ENCODE peak calls at places on chromosomes 13 and 19, in seven cellular contexts. M is colonic mucosa; Z is epithelial cell of esophagus; H is HCT116; R is activated naive CD8-positive, alpha-beta T cell treated with anti-CD3 and anti-CD28 coated beads, Interleukin-2, amount 10 ng/mL, durations not matched to agents 7 days and 5 days; P is tibial artery; N is T1000. E is an unnamed sample.

GRCh38 chr13:32001392-32001768 is 30.2 kb upstream of the FRY start:
- DNase-seq in M (no peak), Z (peak), H (peak), R (no peak), P (no peak), N (no peak), E (peak)

GRCh38 chr13:104011505-104012270 is 945.5 kb upstream of the SLC10A2 start:
- DNase-seq in M (no peak), Z (no peak), H (no peak), R (no peak), P (no peak), N (no peak), E (peak)

GRCh38 chr19:29673451-29674371 is 8.4 kb downstream of the PLEKHF1 start:
- DNase-seq in M (no peak), Z (no peak), H (no peak), R (peak), P (no peak), N (no peak), E (no peak)

GRCh38 chr19:29927944-29928669 is 13.9 kb upstream of the URI1 start:
- DNase-seq in M (no peak), Z (no peak), H (no peak), R (no peak), P (no peak), N (no peak), E (no peak)

GRCh38 chr13:50365683-50366391 is 350.6 kb downstream of the KCNRG start:
- DNase-seq in M (no peak), Z (peak), H (no peak), R (peak), P (no peak), N (no peak), E (peak)

GRCh38 chr13:59425211-59425721 is 738.5 kb downstream of the DIAPH3 start:
- DNase-seq in M (no peak), Z (no peak), H (no peak), R (no peak), P (no peak), N (peak), E (peak)

GRCh38 chr13:81446441-81446840 is 1105.5 kb upstream of the SPRY2 start:
- DNase-seq in M (no peak), Z (peak), H (no peak), R (no peak), P (no peak), N (no peak), E (no peak)

GRCh38 chr13:66553391-66553790 is 676.7 kb downstream of the PCDH9 start:
- DNase-seq in M (no peak), Z (no peak), H (no peak), R (no peak), P (no peak), N (no peak), E (peak)

GRCh38 chr19:17680235-17680722 is 7.9 kb downstream of the UNC13A start:
- DNase-seq in M (peak), Z (peak), H (peak), R (peak), P (peak), N (no peak), E (peak)